ENCODE peak calls at places on chromosomes 11 and 22, in four cellular contexts. Q is cardiac muscle cell, N is heart left ventricle, H is OCI-LY7. V is an unnamed sample. For H3K36me3, the result is how much of the 10 kb centered on the place peaks cover.

GRCh38 chr11:119696378-119697157 is 32.4 kb downstream of the NECTIN1 start:
- DNase-seq in H (no peak), Q (no peak), N (no peak), V (no peak)

GRCh38 chr11:134519788-134520187 is 107.7 kb upstream of the B3GAT1 start:
- DNase-seq in H (no peak), N (no peak), Q (no peak), V (no peak)

GRCh38 chr11:102306048-102306575 is 11.2 kb upstream of the BIRC3 start:
- DNase-seq in N (no peak), Q (no peak), H (no peak), V (no peak)

GRCh38 chr22:48459859-48460823 is 1367.5 kb downstream of the BRD1 start:
- DNase-seq in N (no peak), Q (no peak), H (no peak), V (no peak)

GRCh38 chr22:49404020-49404419 is 423.7 kb downstream of the BRD1 start:
- DNase-seq in Q (no peak), H (no peak), N (no peak), V (no peak)

GRCh38 chr11:6703247-6704063 is 20.3 kb upstream of the MRPL17 start:
- DNase-seq in H (peak), Q (peak), N (no peak), V (no peak)

GRCh38 chr11:131880976-131881375 is 510.6 kb downstream of the NTM start:
- DNase-seq in N (no peak), Q (no peak), H (no peak), V (no peak)

GRCh38 chr11:75276696-75277095 is 36.1 kb downstream of the TPBGL start:
- DNase-seq in Q (no peak), N (peak), H (no peak), V (no peak)

GRCh38 chr11:92504534-92504933 is 279.9 kb downstream of the FAT3 start:
- DNase-seq in N (no peak), H (no peak), Q (no peak), V (no peak)

GRCh38 chr22:36397767-36398093 is 10.0 kb upstream of the MYH9 start:
- DNase-seq in N (no peak), H (no peak), Q (no peak), V (no peak)

GRCh38 chr11:6468712-6469495 is 4.8 kb downstream of the TRIM3 start:
- DNase-seq in N (peak), Q (peak), H (peak), V (no peak)

GRCh38 chr22:47602732-47603131 is 840.3 kb downstream of the TBC1D22A start:
- DNase-seq in H (no peak), N (no peak), Q (no peak), V (no peak)

GRCh38 chr11:61007383-61007970 is 36.0 kb downstream of the CD6 start:
- DNase-seq in N (no peak), H (no peak), Q (no peak), V (no peak)

GRCh38 chr22:45246060-45246985 is 5.6 kb upstream of the KIAA0930 start:
- DNase-seq in N (no peak), Q (peak), H (no peak), V (no peak)

GRCh38 chr11:125341676-125342075 is 154.4 kb downstream of the FEZ1 start:
- DNase-seq in Q (no peak), H (no peak), N (no peak), V (no peak)

GRCh38 chr22:46293591-46294260 is 2.9 kb upstream of the GTSE1 start:
- DNase-seq in H (peak), N (peak), Q (no peak), V (no peak)

GRCh38 chr11:115760528-115760837 is 256.3 kb upstream of the CADM1 start:
- DNase-seq in Q (no peak), N (no peak), H (no peak), V (no peak)

GRCh38 chr11:1089738-1090599 is 15.3 kb downstream of the MUC2 start:
- DNase-seq in H (no peak), Q (no peak), N (peak), V (no peak)

GRCh38 chr11:123979311-123979710 is 1.7 kb upstream of the OR10S1 start:
- DNase-seq in N (no peak), Q (no peak), H (no peak), V (no peak)

GRCh38 chr22:29926057-29926456 is 43.1 kb downstream of the MTMR3 start:
- DNase-seq in H (no peak), Q (no peak), N (no peak), V (no peak)

GRCh38 chr22:30424471-30425326 is 869 bp upstream of the MTFP1 start:
- DNase-seq in N (no peak), Q (no peak), H (peak), V (no peak)

GRCh38 chr22:33923033-33923432 is 2.8 kb upstream of the LARGE1 start:
- DNase-seq in H (no peak), Q (peak), N (no peak), V (no peak)

GRCh38 chr11:64560139-64560771 is 30.8 kb upstream of the SLC22A12 start:
- DNase-seq in H (no peak), N (no peak), Q (no peak), V (no peak)

GRCh38 chr11:45982656-45983470 is 60.4 kb downstream of the LARGE2 start:
- DNase-seq in N (no peak), Q (peak), H (no peak), V (no peak)

GRCh38 chr11:123566852-123567251 is 87.6 kb downstream of the SCN3B start:
- DNase-seq in Q (no peak), H (no peak), N (no peak), V (no peak)

GRCh38 chr11:72885853-72886252 is 71.6 kb downstream of the ATG16L2 start:
- DNase-seq in Q (no peak), H (no peak), N (no peak), V (no peak)

GRCh38 chr11:19447150-19447566 is 206.4 kb upstream of the E2F8 start:
- DNase-seq in Q (peak), H (no peak), N (no peak), V (no peak)

GRCh38 chr11:24678956-24679355 is 182.1 kb downstream of the LUZP2 start:
- DNase-seq in H (no peak), Q (no peak), N (no peak), V (no peak)

GRCh38 chr11:70207531-70208131 is 4.5 kb downstream of the FADD start:
- DNase-seq in N (no peak), Q (no peak), H (no peak), V (no peak)

GRCh38 chr11:70205766-70206165 is 2.7 kb downstream of the FADD start:
- DNase-seq in Q (no peak), N (no peak), H (no peak), V (no peak)

GRCh38 chr11:70206226-70206785 is 3.2 kb downstream of the FADD start:
- DNase-seq in N (no peak), H (no peak), Q (no peak), V (no peak)

GRCh38 chr11:70205049-70205725 is 2.1 kb downstream of the FADD start:
- DNase-seq in N (no peak), Q (peak), H (no peak), V (no peak)

GRCh38 chr11:70206977-70207376 is 3.9 kb downstream of the FADD start:
- DNase-seq in N (no peak), Q (no peak), H (no peak), V (no peak)
- H3K36me3 ChIP-seq in N (under half), Q (under half), H (half or more), V (under half)

GRCh38 chr11:67438121-67438902 is 830 bp upstream of the PTPRCAP start:
- DNase-seq in H (peak), Q (no peak), N (no peak), V (peak)
- H3K36me3 ChIP-seq in H (under half), Q (under half), N (half or more), V (under half)

DNA sequence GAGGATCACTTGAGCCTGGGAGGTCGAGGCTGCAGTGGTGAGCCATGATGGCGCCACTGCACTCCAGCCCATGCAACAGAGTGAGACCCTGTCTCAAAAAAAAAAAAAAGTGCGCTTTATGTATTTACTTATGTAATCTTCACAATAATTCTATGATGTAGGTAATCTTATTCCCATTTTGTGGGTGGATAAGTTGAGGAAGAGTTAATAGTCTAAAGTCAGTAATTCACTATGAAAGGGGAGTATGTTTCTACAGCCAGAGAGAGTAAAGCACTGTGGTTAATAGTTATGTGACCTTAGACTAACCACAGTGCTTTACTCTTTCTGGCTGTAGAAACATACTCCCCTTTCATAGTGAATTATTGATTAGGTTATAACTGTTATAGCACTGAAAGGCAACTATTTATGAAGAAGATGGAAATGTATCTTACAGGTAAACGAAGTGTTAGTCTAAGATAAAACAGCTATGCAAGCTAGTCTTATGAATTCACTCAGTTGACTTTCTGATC is 11.9 kb downstream of the CTR9 start:
- DNase-seq in H (no peak), Q (no peak), N (no peak), V (no peak)
- H3K36me3 ChIP-seq in H (under half), Q (half or more), N (under half), V (half or more)

GRCh38 chr11:68166969-68167368 is 45.8 kb upstream of the CHKA start:
- DNase-seq in Q (no peak), H (no peak), N (no peak), V (no peak)
- H3K36me3 ChIP-seq in Q (half or more), H (half or more), N (half or more), V (half or more)

GRCh38 chr22:19394274-19395050 is 37.1 kb downstream of the HIRA start:
- DNase-seq in Q (no peak), N (no peak), H (no peak), V (no peak)
- H3K36me3 ChIP-seq in Q (half or more), N (half or more), H (half or more), V (half or more)